ENCODE peak calls at places on chromosomes 3 and 15, in seven cellular contexts. P is lower leg skin, W is fibroblast of lung, Q is mesothelial cell of epicardium, Y is WTC11, E is fibroblast of pulmonary artery, H is breast epithelium. X is an unnamed sample.

GRCh38 chr3:61352300-61352699 is 101.0 kb upstream of the FHIT start:
- DNase-seq in W (no peak), E (no peak), H (no peak), Y (no peak), Q (no peak), P (no peak), X (no peak)

GRCh38 chr3:55143928-55144671 is 216.2 kb upstream of the LRTM1 start:
- DNase-seq in Y (no peak), Q (no peak), P (no peak), H (no peak), W (peak; percentile 92), E (peak; percentile 86), X (no peak)

GRCh38 chr3:31725976-31726375 is 193.3 kb downstream of the STT3B start:
- DNase-seq in W (no peak), Q (no peak), E (no peak), H (no peak), P (no peak), Y (no peak), X (no peak)

GRCh38 chr3:197484204-197484901 is 71.4 kb downstream of the BDH1 start:
- DNase-seq in E (no peak), Y (no peak), H (no peak), Q (no peak), W (no peak), P (no peak), X (no peak)

GRCh38 chr3:116815831-116816588 is 106.4 kb downstream of the TUSC7 start:
- DNase-seq in Q (no peak), Y (no peak), H (no peak), P (no peak), W (peak; percentile 55), E (peak; percentile 1), X (no peak)

GRCh38 chr3:196440696-196441095 is 8.5 kb upstream of the UBXN7 start:
- DNase-seq in Q (no peak), P (no peak), W (no peak), H (no peak), E (no peak), Y (no peak), X (no peak)

GRCh38 chr15:83982748-83983147 is 252.8 kb upstream of the GOLGA6L4 start:
- DNase-seq in E (no peak), P (no peak), W (no peak), Y (no peak), Q (no peak), H (no peak), X (no peak)

GRCh38 chr15:72838311-72838731 is 54.8 kb upstream of the ADPGK start:
- DNase-seq in W (peak; percentile 12), Y (no peak), H (peak; percentile 51), P (peak; percentile 63), Q (no peak), E (no peak), X (no peak)

GRCh38 chr15:95132774-95133173 is 901.4 kb downstream of the MCTP2 start:
- DNase-seq in W (peak; percentile 95), E (peak; percentile 53), Y (no peak), P (no peak), Q (no peak), H (no peak), X (no peak)

GRCh38 chr15:39591141-39591895 is 10.4 kb downstream of the THBS1 start:
- DNase-seq in H (no peak), Y (no peak), Q (no peak), W (peak; percentile 3), E (peak; percentile 61), P (no peak), X (no peak)

GRCh38 chr3:148158210-148158609 is 539.5 kb upstream of the AGTR1 start:
- DNase-seq in Q (no peak), W (peak; percentile 79), E (peak; percentile 91), Y (no peak), P (no peak), H (no peak), X (no peak)

GRCh38 chr3:101857279-101857678 is 8.0 kb downstream of the NFKBIZ start:
- DNase-seq in E (no peak), Y (no peak), H (no peak), Q (no peak), W (no peak), P (no peak), X (no peak)

GRCh38 chr15:29736012-29736744 is 86.1 kb downstream of the TJP1 start:
- DNase-seq in P (no peak), H (no peak), Y (no peak), Q (no peak), E (no peak), W (peak; percentile 42), X (no peak)

GRCh38 chr3:171640520-171641412 is 169.5 kb downstream of the PLD1 start:
- DNase-seq in H (peak; percentile 48), Y (peak; percentile 23), W (peak; percentile 73), E (peak; percentile 41), P (no peak), Q (no peak), X (peak; percentile 19)
- TF ChIP-seq CTCF in H (no peak), Y (no peak), W (peak; percentile 28), E (peak; percentile 26), P (no peak), Q (no peak), X (no peak)

GRCh38 chr3:115169808-115170207 is 22.7 kb upstream of the ZBTB20 start:
- DNase-seq in E (peak; percentile 17), Y (no peak), P (no peak), H (no peak), Q (no peak), W (no peak), X (no peak)
- TF ChIP-seq CTCF in E (peak; percentile 13), Y (no peak), P (no peak), H (no peak), Q (peak; percentile 33), W (no peak), X (no peak)

GRCh38 chr3:119810018-119810435 is 28.1 kb downstream of the NR1I2 start:
- DNase-seq in Y (peak; percentile 34), W (peak; percentile 39), E (peak; percentile 31), P (peak; percentile 81), Q (no peak), H (peak; percentile 19), X (no peak)
- TF ChIP-seq CTCF in Y (no peak), W (peak; percentile 21), E (peak; percentile 28), P (no peak), Q (no peak), H (no peak), X (no peak)

GRCh38 chr3:146382386-146382785 is 87.0 kb downstream of the PLSCR2 start:
- DNase-seq in E (peak; percentile 62), W (peak; percentile 27), Y (peak; percentile 20), H (no peak), Q (no peak), P (no peak), X (no peak)
- TF ChIP-seq CTCF in E (peak; percentile 45), W (peak; percentile 9), Y (no peak), H (no peak), Q (no peak), P (no peak), X (no peak)

DNA sequence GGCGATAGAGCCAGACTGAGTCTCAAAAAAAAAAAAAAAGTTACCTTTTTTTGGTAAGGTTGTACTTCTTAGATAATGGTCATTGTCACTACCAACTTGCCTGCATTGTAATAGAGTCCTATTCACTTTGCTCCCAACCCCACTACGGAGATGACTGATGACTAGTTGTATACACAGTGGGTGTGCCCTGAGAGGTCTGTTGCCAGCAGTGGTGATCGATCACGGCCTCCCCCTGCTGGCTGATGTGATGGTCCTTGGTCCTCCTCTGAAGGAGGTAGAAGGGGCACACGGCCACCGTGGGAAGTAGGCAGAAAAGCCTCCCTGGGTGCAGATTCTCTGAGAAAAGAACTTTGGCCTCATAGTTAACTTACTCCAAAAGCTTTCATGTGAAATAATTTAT is 10.7 kb downstream of the GCNT3 start:
- DNase-seq in W (peak; percentile 43), H (no peak), Y (peak; percentile 69), Q (no peak), P (no peak), E (peak; percentile 60), X (peak; percentile 53)
- TF ChIP-seq CTCF in W (peak; percentile 32), H (no peak), Y (no peak), Q (no peak), P (no peak), E (peak; percentile 52), X (peak; percentile 43)

GRCh38 chr3:12484198-12484982 is at the start of gene TSEN2:
- DNase-seq in H (peak; percentile 90), W (peak; percentile 88), Y (peak; percentile 93), Q (peak; percentile 98), E (peak; percentile 97), P (peak; percentile 98), X (peak; percentile 97)
- TF ChIP-seq CTCF in H (no peak), W (peak; percentile 23), Y (no peak), Q (no peak), E (peak; percentile 22), P (no peak), X (no peak)

X was measured in nephron progenitor cell.